ENCODE peak calls at places on chromosomes 5 and 9, in seven cellular contexts. Y is neural progenitor cell, N is GM23248, S is HCT116, I is MM.1S, D is GM23338, P is hepatocyte. T is an unnamed sample.

GRCh38 chr5:15215056-15215455 is 284.9 kb upstream of the FBXL7 start:
- DNase-seq in Y (no peak), N (no peak), S (no peak), I (no peak), D (no peak), P (no peak), T (no peak)

GRCh38 chr5:137621306-137621705 is 114.6 kb downstream of the KLHL3 start:
- DNase-seq in Y (no peak), N (peak), S (no peak), I (no peak), D (no peak), P (no peak), T (no peak)

GRCh38 chr9:130806388-130806716 is 28.7 kb upstream of the ABL1 start:
- DNase-seq in Y (no peak), N (no peak), S (no peak), I (no peak), D (no peak), P (no peak), T (no peak)

GRCh38 chr5:168694289-168694688 is 115.1 kb upstream of the PANK3 start:
- DNase-seq in Y (no peak), N (no peak), S (no peak), I (no peak), D (no peak), P (no peak), T (no peak)

GRCh38 chr9:114226289-114227055 is 71.1 kb downstream of the COL27A1 start:
- DNase-seq in Y (no peak), N (no peak), S (no peak), I (no peak), D (no peak), P (no peak), T (no peak)

GRCh38 chr5:142894749-142895148 is 124.6 kb downstream of the ARHGAP26 start:
- DNase-seq in Y (no peak), N (peak), S (no peak), I (no peak), D (no peak), P (no peak), T (peak)

GRCh38 chr5:83472508-83473343 is 1.2 kb downstream of the VCAN start:
- DNase-seq in Y (peak), N (peak), S (no peak), I (peak), D (peak), P (peak), T (no peak)

GRCh38 chr5:6424110-6424659 is 24.5 kb upstream of the UBE2QL1 start:
- DNase-seq in Y (no peak), N (no peak), S (no peak), I (no peak), D (no peak), P (no peak), T (no peak)

GRCh38 chr9:107693620-107694326 is 204.2 kb upstream of the KLF4 start:
- DNase-seq in Y (no peak), N (peak), S (no peak), I (no peak), D (no peak), P (no peak), T (no peak)

GRCh38 chr9:73701415-73702057 is 549.9 kb downstream of the ANXA1 start:
- DNase-seq in Y (no peak), N (no peak), S (no peak), I (no peak), D (no peak), P (no peak), T (no peak)

GRCh38 chr5:132662004-132662401 is 4.0 kb downstream of the IL13 start:
- DNase-seq in Y (no peak), N (no peak), S (no peak), I (no peak), D (no peak), P (no peak), T (no peak)
- TF ChIP-seq EZH2 in Y (no peak), N (no peak), S (no peak), I (no peak), D (no peak), P (no peak), T (no peak)

GRCh38 chr5:114418546-114419388 is 56.9 kb downstream of the KCNN2 start:
- DNase-seq in Y (no peak), N (no peak), S (no peak), I (peak), D (no peak), P (no peak), T (no peak)
- H3K27ac ChIP-seq in Y (no peak), N (no peak), S (no peak), I (no peak), D (no peak), P (no peak), T (no peak)

GRCh38 chr5:170752257-170753215 is 31.0 kb upstream of the GABRP start:
- DNase-seq in Y (no peak), N (no peak), S (no peak), I (no peak), D (no peak), P (no peak), T (no peak)
- TF ChIP-seq EZH2phosphoT487 in Y (no peak), N (no peak), S (no peak), I (no peak), D (no peak), P (no peak), T (no peak)

GRCh38 chr5:135039526-135040296 is 5.7 kb upstream of the PITX1 start:
- DNase-seq in Y (peak), N (no peak), S (no peak), I (no peak), D (peak), P (peak), T (no peak)

GRCh38 chr5:135038829-135039525 is 4.9 kb upstream of the PITX1 start:
- DNase-seq in Y (peak), N (peak), S (no peak), I (no peak), D (peak), P (no peak), T (no peak)

GRCh38 chr5:135037519-135038201 is 3.6 kb upstream of the PITX1 start:
- DNase-seq in Y (peak), N (no peak), S (no peak), I (no peak), D (no peak), P (no peak), T (no peak)

GRCh38 chr5:135036405-135036804 is 2.4 kb upstream of the PITX1 start:
- DNase-seq in Y (no peak), N (no peak), S (no peak), I (no peak), D (no peak), P (no peak), T (no peak)

DNA sequence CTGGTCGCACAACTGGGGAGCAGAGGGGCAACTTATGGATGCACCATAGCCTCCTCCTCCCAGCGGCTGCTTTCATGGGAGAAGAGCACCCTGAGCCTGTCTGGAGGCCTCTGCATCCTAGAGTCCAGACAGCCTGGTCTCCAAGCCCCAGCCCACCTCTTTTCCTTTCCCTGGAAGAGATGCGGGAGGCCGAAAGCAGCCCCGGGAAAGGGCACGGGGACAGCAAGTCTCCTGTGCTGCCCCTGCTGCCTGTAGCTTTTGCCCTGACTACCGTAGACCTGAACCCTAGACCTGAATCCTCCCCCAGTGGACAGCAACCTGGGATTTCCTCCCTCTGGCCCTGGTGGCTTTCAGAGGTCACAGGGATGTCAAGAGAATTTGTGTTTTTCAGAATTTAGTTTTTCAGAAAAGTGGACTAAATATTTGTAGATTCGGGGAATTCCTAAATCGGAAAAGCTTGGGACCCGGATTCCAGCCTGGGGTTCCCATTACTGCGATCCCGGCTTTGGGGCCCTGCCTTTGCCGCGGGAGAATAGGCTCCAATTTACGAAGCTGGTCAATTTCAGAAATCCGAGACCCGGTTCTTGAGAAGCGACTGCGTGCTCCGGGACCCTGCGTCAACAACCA is 4.3 kb upstream of the PITX1 start:
- DNase-seq in Y (peak), N (no peak), S (no peak), I (no peak), D (peak), P (no peak), T (no peak)
- TF ChIP-seq EZH2 in Y (no peak), N (peak), S (no peak), I (no peak), D (peak), P (no peak), T (no peak)

GRCh38 chr5:112830378-112830777 is 30.7 kb upstream of the SRP19 start:
- DNase-seq in Y (no peak), N (no peak), S (no peak), I (no peak), D (no peak), P (no peak), T (no peak)

GRCh38 chr5:112833971-112834370 is 27.1 kb upstream of the SRP19 start:
- DNase-seq in Y (no peak), N (no peak), S (no peak), I (no peak), D (no peak), P (no peak), T (no peak)
- H3K27ac ChIP-seq in Y (no peak), N (no peak), S (no peak), I (no peak), D (no peak), P (no peak), T (no peak)

DNA sequence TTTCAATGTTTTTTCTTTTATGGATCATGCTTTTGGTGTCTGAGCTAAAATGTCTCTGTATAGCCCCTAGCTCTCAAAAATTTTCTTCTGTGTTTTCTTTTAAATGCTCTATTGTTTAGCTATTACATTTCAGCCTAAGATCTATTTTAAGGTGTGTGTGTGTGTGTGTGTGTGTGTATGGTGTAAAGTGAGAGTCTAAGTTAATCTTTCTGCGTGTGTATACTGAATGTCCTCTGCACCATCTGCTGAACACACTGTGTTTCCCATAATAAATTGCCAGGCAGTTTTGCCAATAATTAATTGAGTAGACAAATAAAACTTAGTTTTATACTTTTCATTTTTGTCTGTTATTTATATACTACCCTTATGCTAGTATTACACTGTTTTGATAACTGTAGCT is 2096.3 kb upstream of the C9orf72 start:
- DNase-seq in Y (no peak), N (no peak), S (no peak), I (no peak), D (no peak), P (no peak), T (no peak)
- TF ChIP-seq EZH2phosphoT487 in Y (no peak), N (no peak), S (no peak), I (no peak), D (no peak), P (no peak), T (no peak)

GRCh38 chr5:129902806-129903205 is 1.5 kb upstream of the CHSY3 start:
- DNase-seq in Y (peak), N (no peak), S (no peak), I (no peak), D (no peak), P (no peak), T (no peak)

GRCh38 chr5:129905467-129906176 is 1.4 kb downstream of the CHSY3 start:
- DNase-seq in Y (peak), N (peak), S (no peak), I (no peak), D (peak), P (peak), T (no peak)

GRCh38 chr5:129904102-129904666 is at the start of gene CHSY3:
- DNase-seq in Y (peak), N (peak), S (peak), I (peak), D (peak), P (peak), T (peak)

GRCh38 chr5:129904667-129905466 is 602 bp downstream of the CHSY3 start:
- DNase-seq in Y (peak), N (peak), S (no peak), I (no peak), D (peak), P (peak), T (no peak)

DNA sequence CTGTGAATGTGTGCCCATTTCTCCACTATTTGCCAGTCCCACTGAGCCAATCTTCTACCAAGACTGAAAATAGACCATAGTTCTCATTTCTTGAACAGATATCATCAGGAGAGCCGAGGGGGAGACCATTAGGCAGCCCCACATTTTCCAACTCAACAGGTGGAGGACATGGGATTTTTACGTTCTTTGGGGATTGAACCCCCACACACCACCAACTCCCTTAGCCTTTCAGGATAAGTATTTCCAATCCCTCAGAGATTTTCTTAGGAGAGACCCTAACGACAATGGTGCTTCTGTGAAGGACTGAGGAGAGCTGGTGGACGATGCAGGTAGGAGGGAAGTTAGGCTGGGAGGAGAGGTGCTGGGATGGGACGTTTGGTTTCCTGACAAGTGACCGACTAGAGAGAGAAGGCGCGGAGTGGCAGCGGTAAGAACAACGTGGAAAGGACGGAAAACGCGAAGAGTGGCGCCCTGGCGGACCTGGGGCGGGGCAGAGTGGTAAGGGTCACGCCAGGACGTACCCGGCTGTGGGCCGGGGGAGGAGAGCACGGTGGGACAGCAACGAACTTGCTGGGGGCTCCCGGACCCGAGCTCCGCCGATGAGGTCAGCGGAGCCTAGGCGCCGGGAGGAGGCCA is 681 bp upstream of the CHSY3 start:
- DNase-seq in Y (peak), N (no peak), S (no peak), I (no peak), D (peak), P (no peak), T (no peak)
- TF ChIP-seq EZH2 in Y (no peak), N (no peak), S (no peak), I (no peak), D (peak), P (no peak), T (no peak)

T was measured in PC-3.